ENCODE peak calls at places on chromosomes 5 and 9, in four cellular contexts. A, P, O and B are unnamed samples.

GRCh38 chr5:61246768-61247307 is 84.6 kb upstream of the SMIM15 start:
- DNase-seq in A (no peak), P (no peak), O (no peak), B (no peak)

GRCh38 chr9:122814545-122814944 is 13.8 kb downstream of the PDCL start:
- DNase-seq in A (no peak), P (no peak), O (no peak), B (no peak)

GRCh38 chr5:38722918-38723317 is 122.9 kb upstream of the OSMR start:
- DNase-seq in A (peak), P (no peak), O (no peak), B (no peak)

GRCh38 chr9:78572266-78572665 is 275.3 kb downstream of the PSAT1 start:
- DNase-seq in A (no peak), P (no peak), O (no peak), B (no peak)

GRCh38 chr5:123950701-123951100 is 438.7 kb downstream of the CSNK1G3 start:
- DNase-seq in A (no peak), P (no peak), O (no peak), B (no peak)

GRCh38 chr5:170388240-170388639 is 927 bp downstream of the KCNMB1 start:
- DNase-seq in A (no peak), P (no peak), O (no peak), B (no peak)

GRCh38 chr9:14769235-14769580 is 46.7 kb upstream of the CER1 start:
- DNase-seq in A (no peak), P (no peak), O (no peak), B (no peak)

GRCh38 chr9:18689881-18690280 is 215.9 kb downstream of the ADAMTSL1 start:
- DNase-seq in A (no peak), P (no peak), O (no peak), B (no peak)

GRCh38 chr9:127785023-127785932 is 556 bp upstream of the CDK9 start:
- DNase-seq in A (peak), P (peak), O (peak), B (peak)
- TF ChIP-seq POLR2A in A (no peak), P (no peak), O (no peak), B (no peak)

GRCh38 chr9:101372327-101373118 is 12.3 kb downstream of the BAAT start:
- DNase-seq in A (no peak), P (no peak), O (no peak), B (no peak)

GRCh38 chr9:101380295-101380694 is 4.5 kb downstream of the BAAT start:
- DNase-seq in A (no peak), P (no peak), O (no peak), B (no peak)

GRCh38 chr9:101371813-101372212 is 13.0 kb downstream of the BAAT start:
- DNase-seq in A (no peak), P (no peak), O (no peak), B (no peak)

GRCh38 chr9:101376117-101376866 is 8.5 kb downstream of the BAAT start:
- DNase-seq in A (no peak), P (peak), O (no peak), B (no peak)

GRCh38 chr9:101375546-101375945 is 9.3 kb downstream of the BAAT start:
- DNase-seq in A (no peak), P (no peak), O (no peak), B (no peak)
- TF ChIP-seq POLR2A in A (no peak), P (peak), O (no peak), B (no peak)

GRCh38 chr9:112546149-112547012 is 59.8 kb downstream of the KIAA1958 start:
- DNase-seq in A (no peak), P (no peak), O (no peak), B (no peak)
- TF ChIP-seq POLR2A in A (no peak), P (no peak), O (no peak), B (no peak)

GRCh38 chr5:2188661-2189060 is 305.9 kb upstream of the IRX4 start:
- DNase-seq in A (no peak), P (no peak), O (no peak), B (no peak)
- TF ChIP-seq POLR2A in A (no peak), P (no peak), O (no peak), B (no peak)

GRCh38 chr9:33750307-33750838 is 45.0 kb upstream of the PRSS3 start:
- DNase-seq in A (no peak), P (peak), O (no peak), B (no peak)
- TF ChIP-seq POLR2A in A (no peak), P (no peak), O (no peak), B (no peak)

GRCh38 chr5:6261668-6262067 is 116.7 kb downstream of the MED10 start:
- DNase-seq in A (no peak), P (no peak), O (no peak), B (no peak)
- TF ChIP-seq POLR2A in A (no peak), P (no peak), O (no peak), B (no peak)

GRCh38 chr5:172770374-172770674 is 671 bp downstream of the DUSP1 start:
- DNase-seq in A (no peak), P (no peak), O (no peak), B (no peak)
- TF ChIP-seq POLR2A in A (no peak), P (no peak), O (no peak), B (no peak)

DNA sequence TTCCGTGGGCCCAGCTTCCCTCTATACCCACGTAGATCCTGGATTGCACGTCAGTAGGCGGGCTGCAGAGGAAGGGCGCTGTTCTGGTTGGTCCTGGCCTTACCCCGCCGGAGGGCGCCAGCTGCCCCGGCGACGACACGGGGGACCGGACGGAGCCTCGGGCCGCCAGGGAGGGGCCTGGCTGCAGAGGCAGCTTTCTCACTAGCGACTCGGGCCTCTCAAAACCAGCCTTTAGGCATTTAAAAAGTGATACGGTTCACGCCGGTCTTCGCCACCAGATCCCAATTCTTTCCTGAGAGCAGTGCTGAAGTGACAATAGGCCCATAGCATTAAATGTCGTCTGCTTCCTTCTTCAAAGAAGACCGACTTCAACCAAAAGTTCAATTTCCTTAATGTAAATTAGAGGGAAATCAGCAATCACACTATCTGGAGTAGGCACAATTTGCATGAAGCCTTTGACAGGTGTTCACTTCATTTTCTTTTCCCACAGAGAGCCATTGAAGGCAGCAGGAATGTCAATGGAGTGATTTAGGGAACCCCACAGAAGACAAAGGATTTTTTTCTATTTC is 17.6 kb upstream of the UBE2D2 start:
- DNase-seq in A (peak), P (peak), O (peak), B (peak)
- TF ChIP-seq POLR2A in A (no peak), P (no peak), O (no peak), B (no peak)

GRCh38 chr9:121322037-121322736 is 47.9 kb downstream of the STOM start:
- DNase-seq in A (no peak), P (no peak), O (no peak), B (no peak)
- TF ChIP-seq POLR2A in A (no peak), P (no peak), O (no peak), B (no peak)